ENCODE peak calls at places on chromosomes 4 and X, in four cellular contexts. J is dorsolateral prefrontal cortex, Y is NB4, O is lower lobe of right lung. F is an unnamed sample.

GRCh38 chr4:24644983-24645764 is 60.8 kb upstream of the DHX15 start:
- DNase-seq in J (no peak), Y (no peak), O (no peak), F (no peak)

GRCh38 chrX:107674480-107675364 is 46.4 kb downstream of the PRPS1 start:
- DNase-seq in J (peak; percentile 60), Y (peak; percentile 94), O (peak; percentile 69), F (no peak)

GRCh38 chrX:78746496-78746895 is 1.0 kb upstream of the LPAR4 start:
- DNase-seq in J (no peak), Y (no peak), O (no peak), F (no peak)

GRCh38 chrX:7316887-7317286 is 168.9 kb upstream of the PUDP start:
- DNase-seq in J (no peak), Y (no peak), O (no peak), F (no peak)

GRCh38 chr4:161003418-161004057 is 1160.3 kb downstream of the FSTL5 start:
- DNase-seq in J (no peak), Y (no peak), O (no peak), F (no peak)

GRCh38 chrX:45748443-45748842 is 547.8 kb upstream of the DIPK2B start:
- DNase-seq in J (no peak), Y (no peak), O (no peak), F (no peak)

GRCh38 chr4:5389756-5390155 is 318.6 kb downstream of the EVC2 start:
- DNase-seq in J (no peak), Y (no peak), O (no peak), F (no peak)

GRCh38 chrX:66144258-66144657 is 19.8 kb upstream of the HEPH start:
- DNase-seq in J (no peak), Y (no peak), O (no peak), F (no peak)

GRCh38 chr4:8856835-8857590 is 14.6 kb downstream of the HMX1 start:
- DNase-seq in J (no peak), Y (peak; percentile 46), O (no peak), F (no peak)

GRCh38 chrX:39603291-39603690 is 494.5 kb downstream of the BCOR start:
- DNase-seq in J (no peak), Y (no peak), O (no peak), F (no peak)

GRCh38 chrX:10379848-10380247 is 223.1 kb downstream of the CLCN4 start:
- DNase-seq in J (no peak), Y (peak; percentile 52), O (no peak), F (no peak)

GRCh38 chr4:44279469-44279868 is 169.1 kb downstream of the KCTD8 start:
- DNase-seq in J (no peak), Y (no peak), O (no peak), F (no peak)

GRCh38 chrX:40132751-40133150 is 35.0 kb upstream of the BCOR start:
- DNase-seq in J (no peak), Y (no peak), O (peak; percentile 51), F (no peak)

GRCh38 chr4:88382621-88383020 is 4.0 kb downstream of the HERC6 start:
- DNase-seq in J (no peak), Y (no peak), O (no peak), F (no peak)

GRCh38 chr4:48403358-48403757 is 62.0 kb downstream of the SLAIN2 start:
- DNase-seq in J (no peak), Y (no peak), O (no peak), F (no peak)

GRCh38 chr4:59540311-59540710 is 1659.8 kb upstream of the ADGRL3 start:
- DNase-seq in J (no peak), Y (no peak), O (no peak), F (no peak)

GRCh38 chr4:23920296-23920695 is 30.4 kb upstream of the PPARGC1A start:
- DNase-seq in J (no peak), Y (no peak), O (no peak), F (no peak)

GRCh38 chrX:96685205-96686099 is 810 bp downstream of the DIAPH2 start:
- DNase-seq in J (no peak), Y (peak; percentile 90), O (peak; percentile 54), F (no peak)

GRCh38 chr4:78602334-78602733 is 50.8 kb downstream of the ANXA3 start:
- DNase-seq in J (no peak), Y (no peak), O (no peak), F (no peak)

GRCh38 chrX:10233173-10233572 is 76.4 kb downstream of the CLCN4 start:
- DNase-seq in J (peak; percentile 14), Y (no peak), O (no peak), F (no peak)

GRCh38 chr4:188780028-188780427 is 640.8 kb downstream of the TRIML1 start:
- DNase-seq in J (no peak), Y (no peak), O (no peak), F (no peak)

GRCh38 chr4:188780686-188781085 is 641.4 kb downstream of the TRIML1 start:
- DNase-seq in J (no peak), Y (no peak), O (no peak), F (no peak)

GRCh38 chr4:188783606-188784157 is 644.4 kb downstream of the TRIML1 start:
- DNase-seq in J (no peak), Y (no peak), O (no peak), F (no peak)

GRCh38 chr4:188783160-188783559 is 643.9 kb downstream of the TRIML1 start:
- DNase-seq in J (no peak), Y (no peak), O (no peak), F (no peak)

GRCh38 chr4:188781655-188782054 is 642.4 kb downstream of the TRIML1 start:
- DNase-seq in J (no peak), Y (peak; percentile 2), O (no peak), F (no peak)
- TF ChIP-seq CTCF in J (peak; percentile 41), Y (no peak), O (peak; percentile 26), F (peak; percentile 60)

GRCh38 chr4:7755529-7755928 is 184.1 kb downstream of the AFAP1 start:
- DNase-seq in J (no peak), Y (no peak), O (peak; percentile 27), F (no peak)

GRCh38 chr4:7756071-7756470 is 183.6 kb downstream of the AFAP1 start:
- DNase-seq in J (no peak), Y (no peak), O (peak; percentile 32), F (no peak)

GRCh38 chr4:7753271-7753670 is 186.4 kb downstream of the AFAP1 start:
- DNase-seq in J (no peak), Y (no peak), O (peak; percentile 43), F (no peak)

GRCh38 chr4:7753931-7754465 is 185.7 kb downstream of the AFAP1 start:
- DNase-seq in J (no peak), Y (no peak), O (no peak), F (no peak)

DNA sequence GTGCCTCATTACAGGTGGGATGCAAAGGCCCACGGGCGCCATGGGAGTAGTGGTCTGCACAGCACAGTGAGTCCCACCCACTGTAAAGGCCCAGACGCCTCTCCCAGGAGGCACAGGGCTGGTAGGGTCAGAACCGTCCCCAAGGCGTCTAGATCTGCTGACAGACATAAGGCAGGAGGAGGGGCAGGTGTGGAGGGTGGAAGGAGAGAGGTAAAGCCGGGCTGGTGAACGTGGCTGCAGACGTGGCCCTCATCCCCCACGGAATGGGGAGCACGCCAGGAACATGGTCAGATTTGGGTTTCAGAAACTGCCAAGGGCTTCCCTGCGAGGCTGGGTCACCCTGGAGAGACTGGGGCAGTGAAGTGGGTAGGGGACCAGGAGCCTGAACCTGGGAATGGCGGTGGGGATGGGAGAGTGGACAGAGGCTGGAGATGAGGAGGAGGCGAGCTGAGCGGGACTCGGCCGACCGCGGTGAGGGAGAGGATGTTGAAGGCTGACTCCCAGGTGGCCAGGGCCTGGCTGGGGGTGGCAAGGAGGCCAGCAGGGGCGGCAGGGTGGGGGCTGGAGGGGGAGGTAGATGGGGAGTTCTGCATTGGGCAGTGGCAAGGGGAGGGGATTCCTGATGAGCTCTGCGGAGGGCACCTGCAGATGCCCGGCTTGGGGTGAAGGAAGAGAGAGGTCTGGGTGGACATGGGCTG is 184.9 kb downstream of the AFAP1 start:
- DNase-seq in J (no peak), Y (no peak), O (peak; percentile 25), F (no peak)
- TF ChIP-seq CTCF in J (no peak), Y (no peak), O (no peak), F (no peak)

GRCh38 chrX:93594780-93595179 is 78.6 kb downstream of the NAP1L3 start:
- DNase-seq in J (no peak), Y (no peak), O (no peak), F (no peak)

GRCh38 chrX:93585661-93586060 is 87.7 kb downstream of the NAP1L3 start:
- DNase-seq in J (no peak), Y (no peak), O (no peak), F (no peak)

GRCh38 chrX:93591398-93591797 is 82.0 kb downstream of the NAP1L3 start:
- DNase-seq in J (no peak), Y (no peak), O (no peak), F (no peak)
- TF ChIP-seq CTCF in J (peak; percentile 58), Y (peak; percentile 2), O (no peak), F (no peak)

GRCh38 chr4:17336069-17336468 is 175.8 kb downstream of the QDPR start:
- DNase-seq in J (no peak), Y (no peak), O (no peak), F (no peak)

GRCh38 chr4:17336986-17337385 is 174.9 kb downstream of the QDPR start:
- DNase-seq in J (no peak), Y (no peak), O (no peak), F (no peak)

GRCh38 chr4:17335371-17335770 is 176.5 kb downstream of the QDPR start:
- DNase-seq in J (no peak), Y (no peak), O (no peak), F (no peak)

GRCh38 chr4:17339376-17339775 is 172.5 kb downstream of the QDPR start:
- DNase-seq in J (no peak), Y (no peak), O (no peak), F (no peak)

GRCh38 chr4:17336524-17336941 is 175.4 kb downstream of the QDPR start:
- DNase-seq in J (no peak), Y (no peak), O (no peak), F (no peak)
- TF ChIP-seq CTCF in J (no peak), Y (no peak), O (no peak), F (no peak)

GRCh38 chrX:100685997-100686305 is 42.0 kb downstream of the SRPX2 start:
- DNase-seq in J (no peak), Y (no peak), O (no peak), F (no peak)
- TF ChIP-seq CTCF in J (peak; percentile 49), Y (no peak), O (no peak), F (no peak)

GRCh38 chr4:1745697-1746096 is 24.4 kb downstream of the TACC3 start:
- DNase-seq in J (no peak), Y (no peak), O (no peak), F (no peak)
- TF ChIP-seq CTCF in J (no peak), Y (no peak), O (no peak), F (no peak)

GRCh38 chr4:134911941-134912340 is 710.4 kb upstream of the PABPC4L start:
- DNase-seq in J (no peak), Y (no peak), O (no peak), F (no peak)

GRCh38 chr4:134905061-134905460 is 703.5 kb upstream of the PABPC4L start:
- DNase-seq in J (no peak), Y (no peak), O (no peak), F (no peak)

GRCh38 chr4:134906404-134907023 is 704.9 kb upstream of the PABPC4L start:
- DNase-seq in J (no peak), Y (peak; percentile 16), O (no peak), F (no peak)
- TF ChIP-seq CTCF in J (peak; percentile 58), Y (no peak), O (no peak), F (peak; percentile 65)

DNA sequence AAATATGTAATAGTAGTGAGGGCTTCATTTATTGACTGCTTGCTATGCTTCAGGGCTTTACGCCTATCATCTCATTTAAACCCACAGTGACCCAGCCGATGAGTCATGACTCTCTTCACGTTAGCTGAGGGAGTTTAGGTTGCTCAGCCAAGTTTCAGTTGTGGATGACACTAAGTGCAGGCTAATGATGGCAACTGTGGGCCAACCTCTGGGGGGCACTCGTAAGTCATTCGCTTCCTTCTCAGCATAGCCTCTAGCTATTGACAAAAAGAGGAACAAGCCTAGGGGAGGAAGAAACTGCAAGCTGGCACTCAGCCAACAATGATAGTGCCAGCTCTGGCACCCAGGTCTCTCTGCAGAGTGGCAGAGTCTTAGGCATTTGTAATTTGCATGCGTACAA is 325.0 kb downstream of the ARHGAP10 start:
- DNase-seq in J (no peak), Y (peak; percentile 89), O (peak; percentile 73), F (no peak)
- TF ChIP-seq CTCF in J (peak; percentile 49), Y (peak; percentile 82), O (peak; percentile 36), F (no peak)